ENCODE peak calls at places on chromosomes 11 and 22, in six cellular contexts. J is GM23248, V is mammary epithelial cell, F is neural progenitor cell, S is MM.1S, H is HepG2. X is an unnamed sample.

GRCh38 chr22:44329179-44329796 is 16.5 kb upstream of the SHISAL1 start:
- DNase-seq in H (no peak), S (peak), F (no peak), J (peak), V (no peak), X (no peak)

GRCh38 chr11:82978422-82979099 is 77.0 kb downstream of the DDIAS start:
- DNase-seq in S (peak), F (no peak), J (peak), H (peak), V (peak), X (no peak)

GRCh38 chr11:7672960-7673723 is at the start of gene CYB5R2:
- DNase-seq in S (no peak), F (peak), J (peak), H (no peak), V (no peak), X (no peak)

GRCh38 chr11:66762088-66762487 is 33.1 kb upstream of the SPTBN2 start:
- DNase-seq in F (no peak), H (no peak), S (no peak), J (no peak), V (no peak), X (no peak)

GRCh38 chr11:82754410-82754809 is 20.7 kb upstream of the FAM181B start:
- DNase-seq in S (no peak), J (no peak), F (no peak), V (no peak), H (no peak), X (no peak)

GRCh38 chr22:23251445-23252093 is 71.3 kb downstream of the BCR start:
- DNase-seq in F (no peak), V (peak), J (peak), H (peak), S (no peak), X (no peak)

GRCh38 chr11:8068605-8069221 is 12.3 kb upstream of the TUB start:
- DNase-seq in V (no peak), F (no peak), H (peak), S (no peak), J (peak), X (no peak)

GRCh38 chr11:40293655-40294342 is 1165.7 kb downstream of the LRRC4C start:
- DNase-seq in F (peak), V (peak), S (peak), J (peak), H (peak), X (peak)

GRCh38 chr22:19879651-19879995 is 24.9 kb upstream of the GNB1L start:
- DNase-seq in F (no peak), J (peak), H (no peak), S (no peak), V (no peak), X (no peak)

GRCh38 chr11:41316726-41317125 is 142.7 kb downstream of the LRRC4C start:
- DNase-seq in J (no peak), V (no peak), S (no peak), F (no peak), H (no peak), X (no peak)

GRCh38 chr11:125020342-125020741 is 42.8 kb upstream of the SLC37A2 start:
- DNase-seq in V (no peak), S (no peak), F (no peak), H (no peak), J (no peak), X (no peak)

GRCh38 chr11:80587906-80588305 is 1147.1 kb upstream of the TENM4 start:
- DNase-seq in F (no peak), V (no peak), S (no peak), J (no peak), H (no peak), X (no peak)

GRCh38 chr11:84722583-84723108 is 904.5 kb downstream of the DLG2 start:
- DNase-seq in V (no peak), S (peak), J (peak), F (peak), H (no peak), X (peak)

GRCh38 chr11:72778535-72779494 is 15.0 kb downstream of the STARD10 start:
- DNase-seq in S (no peak), J (no peak), V (no peak), F (no peak), H (peak), X (no peak)

GRCh38 chr11:131530411-131530810 is 160.0 kb downstream of the NTM start:
- DNase-seq in H (no peak), V (no peak), J (no peak), S (no peak), F (no peak), X (no peak)

GRCh38 chr11:116913000-116913399 is 75.6 kb upstream of the APOA1 start:
- DNase-seq in F (no peak), H (no peak), S (no peak), J (peak), V (peak), X (no peak)

GRCh38 chr22:38868286-38868721 is 3.7 kb downstream of the CBX6 start:
- DNase-seq in S (no peak), H (no peak), J (no peak), V (no peak), F (no peak), X (no peak)

GRCh38 chr11:1031121-1031899 is 5.2 kb downstream of the MUC6 start:
- DNase-seq in F (no peak), H (no peak), J (no peak), S (no peak), V (no peak), X (no peak)

GRCh38 chr11:125262194-125262824 is 97.8 kb downstream of the PKNOX2 start:
- DNase-seq in H (peak), J (no peak), S (no peak), V (no peak), F (peak), X (no peak)

GRCh38 chr11:20584093-20584774 is 15.2 kb upstream of the SLC6A5 start:
- DNase-seq in J (peak), H (peak), V (peak), S (no peak), F (no peak), X (no peak)

GRCh38 chr22:33350961-33351360 is 292.8 kb upstream of the SYN3 start:
- DNase-seq in V (peak), S (no peak), J (no peak), F (no peak), H (no peak), X (no peak)

GRCh38 chr11:73185680-73186293 is 32.3 kb upstream of the P2RY2 start:
- DNase-seq in J (peak), H (no peak), S (no peak), V (peak), F (no peak), X (no peak)

GRCh38 chr22:48369789-48370507 is 1457.7 kb downstream of the BRD1 start:
- DNase-seq in V (no peak), F (peak), J (peak), S (no peak), H (peak), X (no peak)

DNA sequence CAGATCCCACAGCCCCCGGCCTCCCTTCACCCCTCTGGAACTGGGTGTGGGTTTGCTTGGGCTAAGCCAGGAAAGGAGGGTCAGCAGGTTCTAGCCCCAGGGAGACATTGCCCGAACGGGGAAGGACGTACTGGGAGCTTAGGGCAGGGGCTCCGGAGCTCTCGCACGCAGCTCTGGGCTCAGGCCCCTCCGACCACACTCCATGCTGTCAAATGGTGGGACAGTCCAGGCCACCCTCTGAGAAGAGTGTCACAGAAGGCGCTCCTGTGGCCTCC is 13.3 kb upstream of the TEF start:
- DNase-seq in S (no peak), V (no peak), F (no peak), J (no peak), H (no peak), X (no peak)
- H3K27ac ChIP-seq in S (no peak), V (no peak), F (no peak), J (no peak), H (no peak), X (no peak)

GRCh38 chr11:95714853-95715776 is 74.5 kb downstream of the FAM76B start:
- DNase-seq in F (no peak), H (no peak), V (no peak), S (no peak), J (no peak), X (no peak)
- TF ChIP-seq EZH2 in F (no peak), H (no peak), V (no peak), S (no peak), J (no peak), X (no peak)

GRCh38 chr11:70490208-70490607 is 91.9 kb downstream of the CTTN start:
- DNase-seq in F (no peak), J (no peak), V (no peak), S (no peak), H (no peak), X (no peak)

GRCh38 chr11:70491696-70492472 is 93.6 kb downstream of the CTTN start:
- DNase-seq in F (no peak), J (no peak), H (no peak), V (no peak), S (no peak), X (no peak)

GRCh38 chr11:70493089-70493474 is 94.8 kb downstream of the CTTN start:
- DNase-seq in F (no peak), V (no peak), H (no peak), S (no peak), J (no peak), X (no peak)

GRCh38 chr11:70489276-70489675 is 90.9 kb downstream of the CTTN start:
- DNase-seq in F (no peak), H (no peak), S (no peak), J (no peak), V (no peak), X (no peak)

DNA sequence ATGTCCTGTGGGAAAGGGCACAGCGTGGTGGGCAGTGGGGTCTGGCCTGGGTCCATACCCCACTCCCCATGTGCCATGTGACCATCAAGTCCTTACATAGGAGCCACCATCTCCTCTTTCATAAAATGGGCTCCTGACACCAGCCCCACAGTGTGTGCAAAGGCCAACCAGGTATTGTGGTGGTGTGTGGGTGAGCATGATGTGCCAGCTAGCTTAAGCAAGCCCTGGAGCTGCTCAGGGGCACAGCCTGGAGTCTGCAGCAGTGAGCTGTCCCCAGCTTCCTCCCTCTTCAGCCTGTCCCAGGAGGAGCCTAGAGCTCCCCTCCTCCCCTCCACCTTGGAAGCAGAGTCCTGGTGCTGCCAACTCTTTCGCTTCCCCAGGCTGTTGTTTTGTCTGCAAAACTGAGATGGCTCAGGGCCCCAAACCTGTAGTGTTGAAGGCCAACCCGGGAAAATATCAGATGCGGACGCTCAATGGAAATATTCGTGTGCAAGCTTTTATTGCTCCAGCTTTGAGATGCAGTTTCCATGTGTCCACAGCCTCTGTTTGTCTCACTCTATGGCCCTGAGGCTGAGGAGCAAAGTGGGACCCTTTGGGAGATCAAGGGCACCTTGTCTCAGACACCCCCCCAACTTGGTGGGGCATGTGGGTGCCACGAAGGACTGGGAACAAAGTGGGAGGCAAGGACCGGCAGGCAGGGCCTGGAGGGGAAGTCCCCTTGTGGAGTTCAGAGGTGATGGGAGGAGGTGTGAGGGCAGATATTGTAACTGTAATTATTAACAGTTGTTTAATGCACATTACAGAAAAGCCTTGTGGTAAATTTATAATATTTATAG is 92.6 kb downstream of the CTTN start:
- DNase-seq in V (no peak), H (no peak), F (no peak), J (no peak), S (no peak), X (no peak)
- H3K27ac ChIP-seq in V (no peak), H (no peak), F (no peak), J (no peak), S (no peak), X (no peak)

GRCh38 chr11:69060806-69061712 is 12.3 kb downstream of the TPCN2 start:
- DNase-seq in V (no peak), H (no peak), S (no peak), F (no peak), J (no peak), X (no peak)
- TF ChIP-seq EZH2 in V (no peak), H (no peak), S (no peak), F (no peak), J (no peak), X (no peak)

GRCh38 chr11:60924110-60924905 is at the start of gene TMEM132A:
- DNase-seq in H (peak), J (peak), V (peak), F (peak), S (no peak), X (no peak)
- H3K27ac ChIP-seq in H (no peak), J (no peak), V (peak), F (no peak), S (no peak), X (no peak)

GRCh38 chr11:101127348-101127698 is 2.3 kb downstream of the PGR start:
- DNase-seq in H (no peak), F (peak), S (peak), J (peak), V (peak), X (no peak)
- TF ChIP-seq EZH2 in H (no peak), F (peak), S (no peak), J (no peak), V (peak), X (no peak)

GRCh38 chr11:33713162-33713913 is 12.7 kb upstream of the C11orf91 start:
- DNase-seq in F (no peak), V (no peak), S (no peak), H (no peak), J (no peak), X (no peak)
- H3K27ac ChIP-seq in F (no peak), V (no peak), S (no peak), H (no peak), J (peak), X (no peak)

DNA sequence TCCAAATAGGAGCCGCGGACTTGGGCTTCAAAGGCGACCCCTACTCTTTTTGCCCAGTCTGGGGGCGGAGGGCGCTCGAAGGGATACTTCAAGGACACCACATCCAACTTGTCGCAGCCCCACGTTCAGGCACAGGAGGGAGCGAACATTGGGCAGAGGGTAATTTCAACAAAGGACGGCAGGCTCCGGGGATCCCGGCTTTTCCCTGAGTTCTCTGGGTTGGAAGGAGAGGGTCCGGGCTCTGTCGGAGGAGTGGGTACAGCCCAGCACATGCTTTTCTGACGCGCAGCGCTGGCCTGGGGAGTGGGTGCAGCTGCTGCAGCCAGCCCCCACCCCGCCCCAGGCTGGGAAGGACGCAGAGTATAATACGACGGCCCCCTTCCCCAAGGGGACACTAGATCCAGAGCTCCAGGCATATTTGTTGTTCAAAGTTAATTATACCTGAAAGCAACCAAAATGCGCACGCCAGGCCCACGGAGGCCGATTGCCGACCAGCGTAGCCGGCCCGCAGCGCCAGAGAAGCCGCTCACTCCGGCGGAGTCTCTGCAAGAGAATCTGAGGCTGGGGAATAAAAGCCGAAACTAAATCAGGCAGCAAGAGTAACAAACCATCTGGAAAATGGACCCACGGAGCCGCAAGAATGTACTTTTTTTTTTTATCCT is 13.8 kb upstream of the PAX6 start:
- DNase-seq in F (peak), J (no peak), S (no peak), V (no peak), H (no peak), X (no peak)
- TF ChIP-seq EZH2 in F (no peak), J (peak), S (no peak), V (peak), H (peak), X (no peak)

X was measured in SK-N-MC.